ENCODE peak calls at places on chromosomes 13 and 19, in six cellular contexts. One of them, this sample, is unnamed.

GRCh38 chr19:45195764-45196163 is 17.2 kb downstream of the BLOC1S3 start:
- DNase-seq in A549: no peak
- DNase-seq in tibial artery: no peak
- DNase-seq in kidney: no peak
- DNase-seq in cardiac fibroblast: no peak
- DNase-seq in progenitor cell of endocrine pancreas: no peak
- DNase-seq in this sample: no peak

GRCh38 chr13:76828316-76828741 is 57.9 kb downstream of the KCTD12 start:
- DNase-seq in A549: no peak
- DNase-seq in tibial artery: no peak
- DNase-seq in kidney: no peak
- DNase-seq in cardiac fibroblast: peak
- DNase-seq in progenitor cell of endocrine pancreas: no peak
- DNase-seq in this sample: no peak

GRCh38 chr19:50365434-50366306 is at the start of gene NAPSA:
- DNase-seq in A549: no peak
- DNase-seq in tibial artery: no peak
- DNase-seq in kidney: peak
- DNase-seq in cardiac fibroblast: no peak
- DNase-seq in progenitor cell of endocrine pancreas: no peak
- DNase-seq in this sample: no peak

GRCh38 chr19:18328340-18329034 is 5.6 kb upstream of the LSM4 start:
- DNase-seq in A549: peak
- DNase-seq in tibial artery: peak
- DNase-seq in kidney: peak
- DNase-seq in cardiac fibroblast: peak
- DNase-seq in progenitor cell of endocrine pancreas: peak
- DNase-seq in this sample: peak

GRCh38 chr13:102286326-102286725 is 115.5 kb downstream of the FGF14 start:
- DNase-seq in A549: peak
- DNase-seq in tibial artery: no peak
- DNase-seq in kidney: no peak
- DNase-seq in cardiac fibroblast: peak
- DNase-seq in progenitor cell of endocrine pancreas: no peak
- DNase-seq in this sample: no peak

GRCh38 chr13:47564041-47564440 is 437.0 kb downstream of the SUCLA2 start:
- DNase-seq in A549: no peak
- DNase-seq in tibial artery: no peak
- DNase-seq in kidney: no peak
- DNase-seq in cardiac fibroblast: no peak
- DNase-seq in progenitor cell of endocrine pancreas: peak
- DNase-seq in this sample: no peak

GRCh38 chr19:32809754-32810153 is 59.8 kb downstream of the SLC7A9 start:
- DNase-seq in A549: no peak
- DNase-seq in tibial artery: no peak
- DNase-seq in kidney: no peak
- DNase-seq in cardiac fibroblast: no peak
- DNase-seq in progenitor cell of endocrine pancreas: no peak
- DNase-seq in this sample: no peak

GRCh38 chr13:33745370-33746324 is 72.3 kb upstream of the RFC3 start:
- DNase-seq in A549: no peak
- DNase-seq in tibial artery: no peak
- DNase-seq in kidney: no peak
- DNase-seq in cardiac fibroblast: no peak
- DNase-seq in progenitor cell of endocrine pancreas: no peak
- DNase-seq in this sample: no peak

GRCh38 chr19:42076375-42076944 is 494 bp downstream of the ZNF574 start:
- DNase-seq in A549: peak
- DNase-seq in tibial artery: peak
- DNase-seq in kidney: no peak
- DNase-seq in cardiac fibroblast: no peak
- DNase-seq in progenitor cell of endocrine pancreas: no peak
- DNase-seq in this sample: no peak

GRCh38 chr13:101624981-101625380 is 172.5 kb downstream of the ITGBL1 start:
- DNase-seq in A549: no peak
- DNase-seq in tibial artery: no peak
- DNase-seq in kidney: no peak
- DNase-seq in cardiac fibroblast: no peak
- DNase-seq in progenitor cell of endocrine pancreas: no peak
- DNase-seq in this sample: no peak

GRCh38 chr13:98507060-98507797 is 69.7 kb downstream of the STK24 start:
- DNase-seq in A549: no peak
- DNase-seq in tibial artery: no peak
- DNase-seq in kidney: peak
- DNase-seq in cardiac fibroblast: no peak
- DNase-seq in progenitor cell of endocrine pancreas: no peak
- DNase-seq in this sample: peak

GRCh38 chr19:56315076-56315828 is 613 bp upstream of the ZSCAN5A start:
- DNase-seq in A549: peak
- DNase-seq in tibial artery: peak
- DNase-seq in kidney: peak
- DNase-seq in cardiac fibroblast: peak
- DNase-seq in progenitor cell of endocrine pancreas: peak
- DNase-seq in this sample: peak

GRCh38 chr13:48496796-48497195 is 36.1 kb downstream of the RCBTB2 start:
- DNase-seq in A549: no peak
- DNase-seq in tibial artery: no peak
- DNase-seq in kidney: no peak
- DNase-seq in cardiac fibroblast: no peak
- DNase-seq in progenitor cell of endocrine pancreas: no peak
- DNase-seq in this sample: no peak

GRCh38 chr19:39208175-39208795 is 4.2 kb upstream of the SYCN start:
- DNase-seq in A549: no peak
- DNase-seq in tibial artery: no peak
- DNase-seq in kidney: no peak
- DNase-seq in cardiac fibroblast: no peak
- DNase-seq in progenitor cell of endocrine pancreas: no peak
- DNase-seq in this sample: no peak

DNA sequence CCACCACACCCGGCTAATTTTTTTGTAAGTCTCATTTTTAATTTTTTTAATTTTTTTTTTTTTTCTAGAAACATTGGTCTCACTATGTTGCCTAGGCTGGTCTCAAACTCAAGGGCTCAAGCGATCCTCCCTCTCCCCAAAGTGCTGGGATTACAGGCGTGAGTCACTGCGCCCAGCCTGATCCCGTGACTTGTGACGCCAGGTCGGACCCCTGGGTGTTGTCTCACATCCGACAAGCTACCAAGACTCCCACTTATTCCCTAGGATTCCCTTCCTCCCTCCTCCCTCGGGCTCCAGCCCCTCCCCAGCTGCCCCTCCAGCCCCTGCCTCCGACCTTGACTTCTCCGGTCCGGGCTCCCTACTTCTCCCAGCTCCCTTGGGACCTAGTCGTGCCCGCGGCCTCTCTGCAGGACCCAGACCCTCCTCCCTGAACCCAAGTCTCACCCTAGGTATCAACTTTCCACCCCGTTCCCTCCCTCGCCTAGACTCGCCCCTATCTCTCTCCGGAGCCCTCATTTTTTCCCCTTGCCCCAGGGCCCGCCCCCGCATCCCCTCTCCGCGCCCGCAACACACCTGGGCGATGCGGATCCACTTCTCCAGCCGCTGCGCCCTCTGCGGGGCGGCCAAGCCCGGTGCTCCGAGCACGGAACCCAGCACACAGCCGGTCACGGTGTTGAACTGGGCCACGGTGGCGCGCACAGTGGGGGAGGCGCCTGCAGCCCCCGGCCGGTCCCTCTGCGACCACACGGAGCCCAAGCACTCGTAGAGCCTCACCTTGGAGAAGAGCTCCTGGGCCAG is 13.1 kb downstream of the RGL3 start:
- DNase-seq in A549: no peak
- DNase-seq in tibial artery: no peak
- DNase-seq in kidney: peak
- DNase-seq in cardiac fibroblast: no peak
- DNase-seq in progenitor cell of endocrine pancreas: no peak
- DNase-seq in this sample: no peak
- TF ChIP-seq CTCF in A549: no peak
- TF ChIP-seq CTCF in tibial artery: no peak
- TF ChIP-seq CTCF in kidney: no peak
- TF ChIP-seq CTCF in cardiac fibroblast: peak
- TF ChIP-seq CTCF in progenitor cell of endocrine pancreas: no peak
- TF ChIP-seq CTCF in this sample: no peak

DNA sequence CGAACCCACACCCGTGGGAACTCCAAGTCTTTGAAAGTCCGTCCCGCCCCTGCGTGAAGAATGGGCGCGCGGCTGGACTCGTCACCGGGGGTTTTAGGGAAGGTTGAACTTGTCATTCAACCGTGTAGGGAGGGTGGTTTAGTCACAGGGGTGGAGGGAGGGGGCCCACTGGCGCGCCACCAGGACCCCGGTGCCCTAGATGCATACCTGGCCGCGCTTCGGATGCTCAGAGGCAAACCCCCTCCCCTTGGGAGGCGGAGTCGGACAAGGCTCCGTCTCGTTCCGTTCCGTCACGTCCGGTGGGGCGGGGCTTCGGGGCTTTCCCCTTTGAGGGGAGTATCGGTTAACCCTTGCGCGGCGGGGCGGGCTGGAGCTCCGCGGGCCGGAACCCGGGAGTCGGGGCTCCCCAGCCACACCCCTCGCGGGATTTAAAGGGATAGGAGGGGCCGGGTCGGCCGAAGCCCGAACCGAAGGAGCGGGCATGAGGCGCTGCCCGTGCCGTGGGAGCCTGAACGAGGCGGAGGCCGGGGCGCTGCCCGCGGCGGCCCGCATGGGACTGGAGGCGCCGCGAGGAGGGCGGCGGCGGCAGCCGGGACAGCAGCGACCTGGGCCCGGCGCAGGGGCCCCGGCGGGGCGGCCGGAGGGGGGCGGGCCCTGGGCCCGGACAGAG is at the start of the genes COQ8B and ITPKC:
- DNase-seq in A549: peak
- DNase-seq in tibial artery: peak
- DNase-seq in kidney: peak
- DNase-seq in cardiac fibroblast: peak
- DNase-seq in progenitor cell of endocrine pancreas: peak
- DNase-seq in this sample: peak
- TF ChIP-seq CTCF in A549: no peak
- TF ChIP-seq CTCF in tibial artery: peak
- TF ChIP-seq CTCF in kidney: peak
- TF ChIP-seq CTCF in cardiac fibroblast: no peak
- TF ChIP-seq CTCF in progenitor cell of endocrine pancreas: peak
- TF ChIP-seq CTCF in this sample: peak

DNA sequence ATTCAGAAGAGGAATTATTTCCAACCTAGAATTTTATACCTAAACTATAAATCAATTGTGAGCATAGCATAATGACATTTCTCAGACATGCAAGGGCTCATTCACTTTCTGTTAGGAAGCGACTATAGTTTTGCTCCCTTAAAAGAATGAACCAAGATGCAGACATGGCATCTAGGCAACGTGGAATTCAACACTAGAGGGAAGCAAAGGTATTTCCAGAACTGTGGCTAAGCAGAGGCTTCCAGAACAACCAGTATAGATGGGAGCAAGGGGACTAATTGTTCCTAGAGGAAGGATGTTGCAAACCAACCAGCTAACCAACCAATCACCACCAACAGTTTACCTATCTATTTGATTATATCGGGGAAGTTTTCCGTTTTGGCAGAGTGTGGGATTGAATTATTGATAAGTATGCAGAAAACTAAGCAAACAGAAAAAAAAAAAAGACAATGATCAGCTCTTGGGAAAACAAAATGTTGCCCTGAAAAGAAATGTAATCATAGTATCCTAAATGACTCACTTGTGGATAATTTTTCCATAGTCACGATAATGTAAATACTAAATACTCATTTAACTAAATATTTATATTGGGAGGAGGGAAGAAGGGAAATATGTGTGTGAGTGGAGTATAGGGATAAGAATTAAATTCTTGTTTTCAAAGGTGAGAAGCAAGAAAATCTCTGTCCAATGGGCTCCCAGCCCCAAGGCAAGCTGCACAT is 21.1 kb downstream of the ARL11 start:
- DNase-seq in A549: peak
- DNase-seq in tibial artery: no peak
- DNase-seq in kidney: no peak
- DNase-seq in cardiac fibroblast: peak
- DNase-seq in progenitor cell of endocrine pancreas: no peak
- DNase-seq in this sample: no peak
- TF ChIP-seq CTCF in A549: peak
- TF ChIP-seq CTCF in tibial artery: peak
- TF ChIP-seq CTCF in kidney: no peak
- TF ChIP-seq CTCF in cardiac fibroblast: peak
- TF ChIP-seq CTCF in progenitor cell of endocrine pancreas: peak
- TF ChIP-seq CTCF in this sample: peak

GRCh38 chr13:110227864-110228643 is 78.9 kb downstream of the COL4A1 start:
- DNase-seq in A549: no peak
- DNase-seq in tibial artery: peak
- DNase-seq in kidney: no peak
- DNase-seq in cardiac fibroblast: no peak
- DNase-seq in progenitor cell of endocrine pancreas: no peak
- DNase-seq in this sample: peak

GRCh38 chr13:110231348-110232047 is 75.5 kb downstream of the COL4A1 start:
- DNase-seq in A549: no peak
- DNase-seq in tibial artery: no peak
- DNase-seq in kidney: no peak
- DNase-seq in cardiac fibroblast: no peak
- DNase-seq in progenitor cell of endocrine pancreas: no peak
- DNase-seq in this sample: no peak

GRCh38 chr13:110230661-110231347 is 76.2 kb downstream of the COL4A1 start:
- DNase-seq in A549: no peak
- DNase-seq in tibial artery: peak
- DNase-seq in kidney: no peak
- DNase-seq in cardiac fibroblast: no peak
- DNase-seq in progenitor cell of endocrine pancreas: no peak
- DNase-seq in this sample: no peak

GRCh38 chr13:110228936-110229904 is 77.7 kb downstream of the COL4A1 start:
- DNase-seq in A549: no peak
- DNase-seq in tibial artery: no peak
- DNase-seq in kidney: no peak
- DNase-seq in cardiac fibroblast: peak
- DNase-seq in progenitor cell of endocrine pancreas: no peak
- DNase-seq in this sample: peak

DNA sequence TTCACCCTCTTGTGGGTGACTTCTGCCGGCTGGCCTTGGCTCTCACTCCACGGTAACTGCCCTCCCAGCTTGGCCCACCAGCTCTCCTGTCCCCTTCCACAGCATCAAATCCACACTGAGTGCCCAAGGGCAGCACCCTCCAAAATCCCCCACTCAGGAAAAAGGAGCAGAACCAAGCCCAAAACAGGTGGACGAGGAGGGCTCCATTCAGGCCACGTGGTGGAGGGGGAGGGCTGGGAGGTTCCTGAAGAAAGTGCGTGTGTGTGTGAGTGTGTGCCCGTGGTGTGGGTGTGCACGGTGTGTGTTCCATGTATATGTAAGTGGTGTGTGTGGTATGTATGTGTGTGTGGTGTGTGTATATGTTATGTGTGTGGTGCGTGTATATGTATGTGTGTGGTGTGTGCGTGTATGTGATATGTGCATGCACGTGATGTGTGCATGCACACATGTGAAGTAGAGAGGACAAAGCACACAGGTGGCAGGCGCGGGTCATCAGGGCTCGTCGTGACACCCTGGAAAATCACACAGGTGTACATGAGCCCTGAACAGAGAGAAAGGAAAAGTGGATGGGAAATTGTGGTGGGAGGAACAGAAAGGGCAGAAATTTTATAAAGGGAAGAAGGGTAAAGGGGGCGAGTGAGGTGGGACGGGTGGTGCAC is 76.9 kb downstream of the COL4A1 start:
- DNase-seq in A549: no peak
- DNase-seq in tibial artery: peak
- DNase-seq in kidney: no peak
- DNase-seq in cardiac fibroblast: no peak
- DNase-seq in progenitor cell of endocrine pancreas: no peak
- DNase-seq in this sample: peak
- TF ChIP-seq CTCF in A549: no peak
- TF ChIP-seq CTCF in tibial artery: no peak
- TF ChIP-seq CTCF in kidney: no peak
- TF ChIP-seq CTCF in cardiac fibroblast: no peak
- TF ChIP-seq CTCF in progenitor cell of endocrine pancreas: no peak
- TF ChIP-seq CTCF in this sample: no peak